ENCODE peak calls at places on chromosomes 16 and 17, in ten cellular contexts. F is heart left ventricle, X is uterus, J is GM23338, D is sigmoid colon, E is mucosa of descending colon, Z is tibial nerve, Y is SK-N-SH, R is cardiac muscle cell, O is adrenal gland. A is an unnamed sample. For H3K4me1, the result is how much of the 10 kb centered on the place peaks cover.

GRCh38 chr16:87895641-87896141 is 26.4 kb upstream of the SLC7A5 start:
- DNase-seq in F (no peak), X (no peak), J (no peak), D (no peak), E (peak), Z (no peak), Y (no peak), R (peak), O (no peak), A (no peak)

GRCh38 chr16:728131-728889 is 1.4 kb downstream of the HAGHL start:
- DNase-seq in F (peak), X (no peak), J (peak), D (peak), E (peak), Z (no peak), Y (peak), R (peak), O (peak), A (no peak)

GRCh38 chr16:67234180-67234597 is 7.3 kb downstream of the TMEM208 start:
- DNase-seq in F (no peak), X (no peak), J (no peak), D (no peak), E (peak), Z (no peak), Y (no peak), R (no peak), O (no peak), A (no peak)

GRCh38 chr17:6109541-6109940 is 39.4 kb downstream of the WSCD1 start:
- DNase-seq in F (no peak), X (no peak), J (no peak), D (no peak), E (no peak), Z (no peak), Y (no peak), R (no peak), O (no peak), A (no peak)

GRCh38 chr17:6681671-6682070 is 30.1 kb downstream of the C17orf100 start:
- DNase-seq in F (no peak), X (no peak), J (no peak), D (no peak), E (no peak), Z (no peak), Y (no peak), R (no peak), O (no peak), A (no peak)

GRCh38 chr17:1994707-1995106 is 30.4 kb downstream of the RTN4RL1 start:
- DNase-seq in F (no peak), X (no peak), J (no peak), D (no peak), E (no peak), Z (no peak), Y (no peak), R (no peak), O (no peak), A (no peak)

GRCh38 chr17:69761767-69762321 is 313.2 kb upstream of the KCNJ16 start:
- DNase-seq in F (no peak), X (no peak), J (peak), D (no peak), E (no peak), Z (no peak), Y (no peak), R (peak), O (no peak), A (no peak)

GRCh38 chr17:64448665-64449512 is at the start of gene MILR1:
- DNase-seq in F (peak), X (peak), J (no peak), D (peak), E (no peak), Z (no peak), Y (no peak), R (peak), O (peak), A (no peak)

GRCh38 chr17:44916059-44916780 is 920 bp upstream of the GFAP start:
- DNase-seq in F (no peak), X (no peak), J (no peak), D (no peak), E (no peak), Z (no peak), Y (peak), R (no peak), O (no peak), A (no peak)

GRCh38 chr17:52606590-52606989 is 448.1 kb upstream of the CA10 start:
- DNase-seq in F (no peak), X (no peak), J (no peak), D (no peak), E (no peak), Z (no peak), Y (no peak), R (peak), O (no peak), A (no peak)

GRCh38 chr17:57313276-57313835 is 57.0 kb downstream of the MSI2 start:
- DNase-seq in F (no peak), X (no peak), J (peak), D (no peak), E (no peak), Z (no peak), Y (no peak), R (no peak), O (no peak), A (no peak)

GRCh38 chr17:34579979-34580684 is 750 bp downstream of the TMEM132E start:
- DNase-seq in F (peak), X (peak), J (peak), D (no peak), E (no peak), Z (no peak), Y (peak), R (peak), O (peak), A (peak)

GRCh38 chr16:49952386-49952785 is 72.6 kb upstream of the CNEP1R1 start:
- DNase-seq in F (no peak), X (no peak), J (no peak), D (peak), E (no peak), Z (no peak), Y (no peak), R (peak), O (no peak), A (no peak)

GRCh38 chr16:82220541-82220940 is 50.5 kb upstream of the MPHOSPH6 start:
- DNase-seq in F (no peak), X (no peak), J (no peak), D (no peak), E (no peak), Z (no peak), Y (no peak), R (no peak), O (no peak), A (no peak)

GRCh38 chr17:50153650-50154575 is 3.4 kb upstream of the PPP1R9B start:
- DNase-seq in F (peak), X (peak), J (no peak), D (no peak), E (peak), Z (no peak), Y (no peak), R (peak), O (peak), A (peak)

GRCh38 chr16:52455549-52456277 is 91.2 kb downstream of the TOX3 start:
- DNase-seq in F (no peak), X (no peak), J (no peak), D (no peak), E (peak), Z (no peak), Y (no peak), R (no peak), O (no peak), A (no peak)

GRCh38 chr17:55303701-55304145 is 39.0 kb downstream of the HLF start:
- DNase-seq in F (no peak), X (no peak), J (no peak), D (no peak), E (no peak), Z (no peak), Y (no peak), R (peak), O (peak), A (no peak)

GRCh38 chr17:63419949-63420867 is 25.9 kb downstream of the CYB561 start:
- DNase-seq in F (no peak), X (no peak), J (no peak), D (no peak), E (no peak), Z (no peak), Y (no peak), R (peak), O (no peak), A (no peak)

GRCh38 chr16:17556276-17557052 is 85.7 kb upstream of the XYLT1 start:
- DNase-seq in F (no peak), X (no peak), J (peak), D (no peak), E (no peak), Z (no peak), Y (peak), R (peak), O (no peak), A (no peak)

GRCh38 chr17:83104577-83105505 is 25.4 kb downstream of the METRNL start:
- DNase-seq in F (no peak), X (no peak), J (no peak), D (no peak), E (peak), Z (no peak), Y (peak), R (peak), O (no peak), A (no peak)

GRCh38 chr17:10357768-10358167 is 15.0 kb downstream of the MYH13 start:
- DNase-seq in F (no peak), X (peak), J (peak), D (no peak), E (no peak), Z (no peak), Y (peak), R (no peak), O (no peak), A (no peak)

GRCh38 chr17:45441536-45442310 is 9.1 kb upstream of the ARHGAP27 start:
- DNase-seq in F (no peak), X (no peak), J (no peak), D (peak), E (peak), Z (no peak), Y (peak), R (no peak), O (no peak), A (no peak)

GRCh38 chr17:17759164-17759563 is 77.6 kb downstream of the SREBF1 start:
- DNase-seq in F (no peak), X (no peak), J (no peak), D (no peak), E (no peak), Z (no peak), Y (no peak), R (no peak), O (no peak), A (no peak)

GRCh38 chr16:1291576-1291974 is 17.9 kb upstream of the UBE2I start:
- DNase-seq in F (no peak), X (no peak), J (no peak), D (no peak), E (no peak), Z (no peak), Y (no peak), R (no peak), O (no peak), A (no peak)

GRCh38 chr17:58969156-58969555 is 137.5 kb downstream of the TRIM37 start:
- DNase-seq in F (no peak), X (no peak), J (peak), D (no peak), E (no peak), Z (no peak), Y (peak), R (no peak), O (no peak), A (no peak)

GRCh38 chr17:19386276-19386863 is 620 bp downstream of the MFAP4 start:
- DNase-seq in F (no peak), X (peak), J (peak), D (peak), E (no peak), Z (peak), Y (peak), R (peak), O (peak), A (peak)

GRCh38 chr17:82237746-82238561 is 9.1 kb downstream of the SLC16A3 start:
- DNase-seq in F (no peak), X (no peak), J (no peak), D (peak), E (no peak), Z (no peak), Y (no peak), R (no peak), O (peak), A (no peak)

GRCh38 chr17:2054262-2054739 is 602 bp upstream of the HIC1 start:
- DNase-seq in F (no peak), X (peak), J (peak), D (peak), E (peak), Z (no peak), Y (peak), R (peak), O (peak), A (no peak)

GRCh38 chr17:79001190-79002020 is 8.2 kb downstream of the CANT1 start:
- DNase-seq in F (no peak), X (peak), J (no peak), D (peak), E (peak), Z (no peak), Y (no peak), R (no peak), O (peak), A (no peak)

GRCh38 chr16:9934723-9935508 is 247.3 kb downstream of the GRIN2A start:
- DNase-seq in F (peak), X (peak), J (no peak), D (no peak), E (no peak), Z (no peak), Y (no peak), R (no peak), O (peak), A (peak)

GRCh38 chr16:78283668-78284251 is 184.3 kb downstream of the WWOX start:
- DNase-seq in F (no peak), X (no peak), J (no peak), D (no peak), E (no peak), Z (no peak), Y (no peak), R (no peak), O (no peak), A (no peak)

GRCh38 chr17:7318121-7318860 is 3.1 kb upstream of the GPS2 start:
- DNase-seq in F (no peak), X (no peak), J (no peak), D (peak), E (no peak), Z (no peak), Y (no peak), R (no peak), O (no peak), A (no peak)

GRCh38 chr16:88854306-88855111 is 2.2 kb downstream of the GALNS start:
- DNase-seq in F (no peak), X (no peak), J (no peak), D (no peak), E (no peak), Z (no peak), Y (no peak), R (no peak), O (no peak), A (no peak)

GRCh38 chr17:2194778-2195417 is 108.7 kb downstream of the SMG6 start:
- DNase-seq in F (no peak), X (no peak), J (peak), D (no peak), E (no peak), Z (no peak), Y (no peak), R (no peak), O (no peak), A (no peak)

GRCh38 chr16:4410335-4411075 is 5.9 kb downstream of the CORO7 start:
- DNase-seq in F (no peak), X (no peak), J (no peak), D (peak), E (no peak), Z (no peak), Y (peak), R (peak), O (no peak), A (no peak)

GRCh38 chr16:86751081-86752030 is 173.0 kb downstream of the FOXL1 start:
- DNase-seq in F (no peak), X (no peak), J (no peak), D (no peak), E (no peak), Z (no peak), Y (no peak), R (peak), O (no peak), A (no peak)

GRCh38 chr17:58385359-58385899 is 31.9 kb downstream of the RNF43 start:
- DNase-seq in F (no peak), X (no peak), J (no peak), D (no peak), E (no peak), Z (no peak), Y (no peak), R (no peak), O (no peak), A (no peak)

GRCh38 chr16:18803569-18804462 is 2.5 kb upstream of the ARL6IP1 start:
- DNase-seq in F (no peak), X (no peak), J (no peak), D (no peak), E (no peak), Z (no peak), Y (no peak), R (peak), O (no peak), A (no peak)

GRCh38 chr17:31457391-31458234 is 66.1 kb downstream of the RAB11FIP4 start:
- DNase-seq in F (no peak), X (no peak), J (no peak), D (no peak), E (no peak), Z (no peak), Y (no peak), R (no peak), O (no peak), A (no peak)

GRCh38 chr16:84144301-84144858 is 597 bp downstream of the HSDL1 start:
- DNase-seq in F (no peak), X (peak), J (peak), D (no peak), E (peak), Z (no peak), Y (peak), R (peak), O (peak), A (peak)
- TF ChIP-seq CTCF in F (no peak), X (no peak), J (peak), D (no peak), E (no peak), Z (no peak), Y (peak), R (peak), O (no peak), A (no peak)

DNA sequence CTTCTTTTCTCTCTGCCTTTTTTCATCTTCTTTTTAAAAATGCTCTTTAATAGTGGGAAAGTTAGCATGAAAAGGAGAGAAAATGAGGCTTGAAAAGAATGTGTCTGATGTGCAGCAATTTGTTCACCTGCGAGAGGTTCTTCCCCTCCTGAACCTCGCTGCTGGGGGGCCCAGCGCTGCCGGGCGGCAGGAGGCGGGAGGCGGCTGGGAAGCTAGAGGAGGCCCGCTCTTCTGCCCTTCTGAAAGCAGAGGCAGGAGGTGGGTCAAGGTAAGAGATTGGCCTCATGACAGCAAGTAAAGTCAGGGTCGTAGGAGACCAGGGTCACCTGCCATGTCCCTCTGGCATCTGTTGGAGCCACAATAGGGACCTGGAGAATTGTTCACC is 78.6 kb upstream of the TNRC6C start:
- DNase-seq in F (no peak), X (no peak), J (no peak), D (no peak), E (no peak), Z (no peak), Y (no peak), R (no peak), O (no peak), A (no peak)
- H3K4me1 ChIP-seq in F (under half), X (under half), J (under half), D (under half), E (under half), Z (under half), Y (under half), R (under half), O (under half), A (under half)

GRCh38 chr16:68366062-68366461 is 55.2 kb downstream of the PRMT7 start:
- DNase-seq in F (no peak), X (no peak), J (no peak), D (no peak), E (no peak), Z (no peak), Y (no peak), R (no peak), O (no peak), A (no peak)

GRCh38 chr16:68367440-68367839 is 56.6 kb downstream of the PRMT7 start:
- DNase-seq in F (no peak), X (no peak), J (no peak), D (no peak), E (no peak), Z (no peak), Y (no peak), R (no peak), O (no peak), A (no peak)

GRCh38 chr16:68368602-68368944 is 57.8 kb downstream of the PRMT7 start:
- DNase-seq in F (no peak), X (no peak), J (peak), D (no peak), E (no peak), Z (no peak), Y (peak), R (no peak), O (no peak), A (no peak)

GRCh38 chr16:68367891-68368601 is 57.2 kb downstream of the PRMT7 start:
- DNase-seq in F (no peak), X (no peak), J (no peak), D (no peak), E (no peak), Z (no peak), Y (no peak), R (no peak), O (no peak), A (no peak)

DNA sequence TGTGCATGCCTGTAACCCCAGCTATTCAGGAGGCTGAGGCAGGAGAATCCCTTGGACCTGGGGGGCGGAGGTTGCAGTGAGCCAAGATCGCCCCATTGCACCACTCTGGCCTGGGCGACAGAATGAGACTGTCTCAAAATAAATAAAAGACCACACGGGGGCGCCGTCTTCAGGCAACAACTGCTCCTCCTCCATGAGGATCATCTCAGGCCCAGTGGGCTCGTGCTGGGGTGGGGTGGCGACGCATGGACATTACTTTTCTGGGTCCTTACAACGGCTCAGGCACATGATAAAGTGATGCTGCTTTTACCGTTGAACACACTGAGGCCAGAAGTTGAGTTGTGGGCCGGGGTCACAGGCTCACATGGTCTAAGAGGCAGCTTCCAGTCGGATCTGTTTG is 56.2 kb downstream of the PRMT7 start:
- DNase-seq in F (no peak), X (no peak), J (peak), D (no peak), E (peak), Z (no peak), Y (peak), R (peak), O (peak), A (no peak)
- TF ChIP-seq CTCF in F (no peak), X (peak), J (peak), D (no peak), E (peak), Z (peak), Y (peak), R (peak), O (peak), A (peak)

GRCh38 chr16:85750021-85750826 is 672 bp downstream of the C16orf74 start:
- DNase-seq in F (peak), X (peak), J (peak), D (no peak), E (peak), Z (no peak), Y (peak), R (peak), O (no peak), A (peak)
- H3K4me1 ChIP-seq in F (under half), X (under half), J (under half), D (under half), E (under half), Z (under half), Y (under half), R (under half), O (under half), A (under half)

DNA sequence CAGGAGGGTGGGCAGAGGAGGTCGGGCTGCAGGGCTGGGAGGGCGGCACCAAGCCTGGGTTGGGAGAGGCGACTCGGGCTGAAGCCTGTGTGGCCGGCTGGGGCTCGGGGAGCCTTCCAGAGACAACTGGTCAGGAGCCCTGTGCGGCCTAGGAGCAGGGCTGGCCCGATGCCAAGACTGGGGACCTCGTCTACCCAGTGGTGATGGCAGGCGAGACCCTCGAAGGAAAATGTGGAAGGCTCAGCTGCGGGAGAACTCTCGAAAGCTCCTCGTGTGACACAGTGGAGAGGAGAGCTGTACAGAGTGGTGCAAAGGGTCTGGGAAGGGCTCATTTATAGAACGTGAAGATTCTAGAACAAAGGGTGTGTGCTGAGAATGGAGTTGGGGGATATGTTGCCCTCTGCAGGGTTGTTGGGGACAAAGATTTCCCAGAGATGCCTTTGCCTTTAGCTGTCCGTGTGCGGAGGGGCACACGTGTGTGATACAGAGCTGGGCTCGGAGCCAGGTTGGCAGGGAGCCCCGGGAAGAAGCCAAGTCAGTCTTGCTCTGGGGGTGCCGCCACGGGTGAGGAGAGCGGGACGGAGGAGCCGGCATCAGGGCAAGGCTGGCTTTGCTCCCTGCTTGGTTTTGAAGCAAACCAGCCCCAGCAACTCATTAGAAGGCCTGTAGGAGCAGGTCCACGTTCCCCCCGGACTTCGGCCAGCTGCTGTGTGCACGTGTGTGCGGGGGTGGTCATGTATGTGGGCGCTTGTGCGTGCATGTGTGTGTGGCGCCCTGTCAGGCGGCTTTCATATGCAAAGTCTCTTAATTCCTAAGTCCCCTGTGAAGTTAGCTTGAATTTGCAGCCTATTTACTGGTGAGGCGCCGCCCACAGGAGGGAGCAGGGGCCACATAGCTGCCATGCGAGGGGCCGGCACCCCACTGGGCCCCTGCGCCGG is 132.4 kb upstream of the CHMP6 start:
- DNase-seq in F (peak), X (peak), J (peak), D (peak), E (peak), Z (peak), Y (peak), R (peak), O (peak), A (peak)
- TF ChIP-seq CTCF in F (no peak), X (no peak), J (peak), D (no peak), E (no peak), Z (no peak), Y (peak), R (peak), O (no peak), A (peak)